ENCODE peak calls at places on chromosomes 3 and 15, in ten cellular contexts. D, S, O, C, T, R, J, N, Q and I are unnamed samples.
A peak's percentile ranks its signal among the peaks of the same experiment; 100 is the strongest.

GRCh38 chr15:97224191-97224641 is 736.3 kb upstream of the ARRDC4 start:
- DNase-seq in D (no peak), S (no peak), O (no peak), C (no peak), T (no peak), R (no peak), J (no peak), N (no peak), Q (no peak), I (no peak)

GRCh38 chr15:48352474-48353072 is 21.3 kb downstream of the DUT start:
- DNase-seq in D (no peak), S (peak; percentile 80), O (no peak), C (peak; percentile 54), T (peak; percentile 81), R (peak; percentile 71), J (peak; percentile 72), N (peak; percentile 76), Q (peak; percentile 84), I (peak; percentile 87)

GRCh38 chr15:73518876-73519594 is 76.1 kb downstream of the REC114 start:
- DNase-seq in D (no peak), S (no peak), O (no peak), C (no peak), T (no peak), R (no peak), J (no peak), N (no peak), Q (no peak), I (no peak)

GRCh38 chr3:177589041-177589650 is 391.9 kb upstream of the TBL1XR1 start:
- DNase-seq in D (no peak), S (no peak), O (no peak), C (no peak), T (no peak), R (no peak), J (no peak), N (no peak), Q (no peak), I (no peak)

GRCh38 chr3:72535789-72536188 is 312.5 kb downstream of the SHQ1 start:
- DNase-seq in D (no peak), S (no peak), O (no peak), C (no peak), T (no peak), R (no peak), J (no peak), N (no peak), Q (no peak), I (no peak)

GRCh38 chr3:82474711-82475110 is 713.3 kb upstream of the GBE1 start:
- DNase-seq in D (no peak), S (no peak), O (no peak), C (no peak), T (no peak), R (peak; percentile 16), J (no peak), N (no peak), Q (no peak), I (peak; percentile 26)

GRCh38 chr15:99253381-99254090 is 2.3 kb downstream of the LRRC28 start:
- DNase-seq in D (no peak), S (no peak), O (no peak), C (no peak), T (no peak), R (no peak), J (no peak), N (peak; percentile 77), Q (no peak), I (peak; percentile 18)

GRCh38 chr3:151156618-151157216 is 46.3 kb downstream of the GPR171 start:
- DNase-seq in D (no peak), S (peak; percentile 85), O (peak; percentile 63), C (no peak), T (no peak), R (peak; percentile 74), J (peak; percentile 56), N (peak; percentile 67), Q (peak; percentile 81), I (peak; percentile 70)

GRCh38 chr3:194548346-194549321 is 61.8 kb upstream of the ATP13A3 start:
- DNase-seq in D (no peak), S (no peak), O (no peak), C (no peak), T (no peak), R (no peak), J (no peak), N (no peak), Q (no peak), I (no peak)

GRCh38 chr15:71203573-71204444 is 88.5 kb downstream of the THSD4 start:
- DNase-seq in D (no peak), S (peak; percentile 43), O (peak; percentile 89), C (peak; percentile 87), T (peak; percentile 93), R (no peak), J (no peak), N (peak; percentile 53), Q (no peak), I (peak; percentile 16)

DNA sequence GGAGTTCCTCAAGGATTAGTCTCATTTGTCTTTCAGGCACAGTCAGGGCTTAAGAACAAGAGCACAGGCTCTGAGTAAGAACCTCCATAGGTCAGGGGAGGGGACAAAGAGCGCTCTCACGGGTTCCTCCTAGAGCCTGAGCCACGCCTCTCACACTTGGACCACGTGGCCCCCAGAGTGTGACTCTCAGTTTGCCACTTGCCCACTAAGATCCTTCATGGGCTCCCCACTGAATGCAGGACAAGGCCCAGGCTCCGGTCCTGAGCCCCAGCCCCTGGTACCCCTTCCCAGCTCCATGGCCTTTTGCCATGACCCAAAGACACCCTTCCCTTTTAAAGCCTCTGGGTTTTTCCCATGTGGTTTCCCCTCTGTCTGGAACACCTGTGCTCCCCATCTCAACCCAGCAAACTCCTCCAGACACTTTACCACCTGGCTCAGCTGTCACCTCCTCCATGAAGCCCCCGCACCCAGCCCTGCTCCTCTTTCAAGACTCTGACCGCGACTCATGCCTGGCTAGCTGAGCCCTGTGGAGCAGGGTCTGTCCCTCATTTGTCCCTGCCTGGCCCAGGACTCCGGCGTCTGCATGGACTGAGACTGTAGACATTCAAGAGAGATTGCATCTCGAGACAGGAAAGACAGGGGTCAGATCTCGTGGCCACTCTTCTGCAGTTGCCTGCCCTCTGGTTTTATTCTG is 32.7 kb downstream of the IQSEC1 start:
- DNase-seq in D (no peak), S (peak; percentile 92), O (peak; percentile 68), C (no peak), T (no peak), R (no peak), J (peak; percentile 27), N (peak; percentile 24), Q (peak; percentile 14), I (no peak)
- H3K4me1 ChIP-seq in D (no peaks in the 10 kb centered on the region), S (peaks cover 70% of the 10 kb centered on the region), O (peaks cover 53% of the 10 kb centered on the region), C (no peaks in the 10 kb centered on the region), T (peaks cover 12% of the 10 kb centered on the region), R (no peaks in the 10 kb centered on the region), J (peaks cover 19% of the 10 kb centered on the region), N (no peaks in the 10 kb centered on the region), Q (no peaks in the 10 kb centered on the region), I (no peaks in the 10 kb centered on the region)

DNA sequence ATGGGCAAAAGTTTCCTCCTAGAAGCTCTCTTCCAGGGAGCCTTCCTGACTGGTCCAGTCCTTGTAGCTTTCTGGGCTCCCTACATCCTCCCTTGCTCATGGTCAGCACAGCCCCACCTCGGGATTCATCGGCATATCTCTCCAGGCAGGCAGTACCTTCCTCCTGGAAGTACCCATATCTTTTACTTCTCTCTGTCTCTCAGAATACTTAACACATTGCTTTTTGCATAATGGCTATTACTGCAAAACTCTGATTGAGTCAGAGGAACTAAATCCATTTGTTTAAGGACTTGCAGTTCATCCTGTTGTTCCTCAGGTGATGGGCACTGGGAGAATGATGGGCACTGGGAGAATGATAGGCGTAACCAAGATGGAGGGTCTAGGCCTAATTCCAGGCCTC is 13.8 kb upstream of the ZBTB38 start:
- DNase-seq in D (no peak), S (no peak), O (no peak), C (no peak), T (no peak), R (no peak), J (no peak), N (no peak), Q (no peak), I (no peak)
- H3K4me1 ChIP-seq in D (no peaks in the 10 kb centered on the region), S (peaks cover 15% of the 10 kb centered on the region), O (no peaks in the 10 kb centered on the region), C (no peaks in the 10 kb centered on the region), T (peaks cover 26% of the 10 kb centered on the region), R (peaks cover 3% of the 10 kb centered on the region), J (no peaks in the 10 kb centered on the region), N (peaks cover 10% of the 10 kb centered on the region), Q (no peaks in the 10 kb centered on the region), I (peaks cover 5% of the 10 kb centered on the region)

GRCh38 chr3:188827078-188827477 is 344.7 kb upstream of the TPRG1 start:
- DNase-seq in D (no peak), S (no peak), O (no peak), C (no peak), T (no peak), R (no peak), J (no peak), N (no peak), Q (no peak), I (no peak)

GRCh38 chr3:188829577-188829976 is 342.2 kb upstream of the TPRG1 start:
- DNase-seq in D (no peak), S (no peak), O (no peak), C (no peak), T (no peak), R (no peak), J (no peak), N (no peak), Q (no peak), I (no peak)

GRCh38 chr3:188824596-188824995 is 347.2 kb upstream of the TPRG1 start:
- DNase-seq in D (no peak), S (no peak), O (no peak), C (no peak), T (no peak), R (no peak), J (no peak), N (no peak), Q (no peak), I (no peak)

GRCh38 chr3:188827593-188827992 is 344.2 kb upstream of the TPRG1 start:
- DNase-seq in D (no peak), S (no peak), O (no peak), C (no peak), T (no peak), R (no peak), J (no peak), N (no peak), Q (no peak), I (peak; percentile 10)

GRCh38 chr3:188826574-188826973 is 345.2 kb upstream of the TPRG1 start:
- DNase-seq in D (no peak), S (no peak), O (no peak), C (no peak), T (no peak), R (no peak), J (no peak), N (no peak), Q (no peak), I (no peak)
- H3K4me1 ChIP-seq in D (no peaks in the 10 kb centered on the region), S (no peaks in the 10 kb centered on the region), O (no peaks in the 10 kb centered on the region), C (no peaks in the 10 kb centered on the region), T (no peaks in the 10 kb centered on the region), R (no peaks in the 10 kb centered on the region), J (no peaks in the 10 kb centered on the region), N (peaks cover 7% of the 10 kb centered on the region), Q (no peaks in the 10 kb centered on the region), I (peaks cover 5% of the 10 kb centered on the region)

DNA sequence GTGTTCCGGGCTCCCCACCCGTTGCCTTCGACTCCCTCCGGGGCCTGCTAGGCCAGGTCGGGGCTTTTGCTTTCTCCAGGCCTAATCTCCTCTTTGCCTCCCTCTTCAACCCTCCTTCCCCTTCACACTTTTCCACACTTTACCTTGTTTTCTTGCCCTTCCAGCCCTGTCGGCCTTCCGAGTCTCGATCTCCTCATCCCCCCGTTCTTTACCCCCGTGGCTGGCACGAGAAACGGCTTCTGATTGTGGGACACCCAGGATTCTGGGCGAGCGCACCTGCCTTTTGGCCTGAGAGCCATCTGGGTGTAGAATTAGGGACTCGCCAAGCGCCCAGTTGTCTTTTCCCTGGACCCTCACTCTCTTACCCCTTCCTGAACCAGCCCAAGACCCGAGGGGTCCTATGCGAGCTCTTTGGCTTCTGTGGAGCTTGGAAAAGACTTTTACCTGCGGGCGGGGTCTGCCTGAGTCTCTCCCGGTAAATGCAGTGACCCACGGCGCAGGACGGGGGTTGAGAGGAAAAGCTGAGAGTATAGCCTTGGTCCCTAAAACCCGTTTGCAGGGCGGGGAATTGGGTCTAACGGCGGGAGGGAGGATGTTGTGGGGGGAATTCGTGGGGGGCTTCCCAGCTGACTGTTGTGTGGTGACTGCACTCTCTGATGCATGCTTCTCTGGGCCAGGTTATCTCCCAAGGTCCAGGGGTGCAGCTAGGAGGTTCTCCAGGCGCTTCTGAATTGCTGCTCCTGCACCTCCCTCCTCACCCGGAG is 5.5 kb upstream of the ONECUT1 start:
- DNase-seq in D (no peak), S (no peak), O (no peak), C (no peak), T (peak; percentile 52), R (no peak), J (no peak), N (no peak), Q (no peak), I (no peak)
- H3K4me1 ChIP-seq in D (no peaks in the 10 kb centered on the region), S (peaks cover 14% of the 10 kb centered on the region), O (peaks cover 2% of the 10 kb centered on the region), C (peaks cover 19% of the 10 kb centered on the region), T (peaks cover 15% of the 10 kb centered on the region), R (peaks cover 3% of the 10 kb centered on the region), J (no peaks in the 10 kb centered on the region), N (no peaks in the 10 kb centered on the region), Q (no peaks in the 10 kb centered on the region), I (no peaks in the 10 kb centered on the region)